ENCODE peak calls at places on chromosomes 3 and 15, in nine cellular contexts. O is body of pancreas; R is cardiac muscle cell; G is foreskin keratinocyte; E is MM.1S; W is H1; S is adrenal gland; F is CD4-positive, alpha-beta T cell; L is A549. N is an unnamed sample.

GRCh38 chr15:25905140-25905539 is 42.0 kb upstream of the ATP10A start:
- DNase-seq in O (no peak), R (no peak), G (no peak), E (no peak), W (no peak), S (peak; percentile 54), F (no peak), L (peak; percentile 28), N (no peak)

GRCh38 chr3:130093741-130094391 is 12.2 kb downstream of the ALG1L2 start:
- DNase-seq in O (no peak), R (no peak), G (no peak), E (peak; percentile 46), W (no peak), S (no peak), F (no peak), L (no peak), N (no peak)

GRCh38 chr15:57662802-57663201 is 43.7 kb upstream of the POLR2M start:
- DNase-seq in O (peak; percentile 40), R (peak; percentile 24), G (no peak), E (no peak), W (no peak), S (no peak), F (no peak), L (no peak), N (no peak)

GRCh38 chr3:136055491-136055890 is 90.0 kb downstream of the PPP2R3A start:
- DNase-seq in O (no peak), R (no peak), G (no peak), E (no peak), W (no peak), S (no peak), F (no peak), L (no peak), N (no peak)

GRCh38 chr3:193997228-193998192 is 138.4 kb upstream of the HES1 start:
- DNase-seq in O (no peak), R (peak; percentile 70), G (no peak), E (no peak), W (no peak), S (no peak), F (no peak), L (no peak), N (peak; percentile 48)

GRCh38 chr3:133460809-133461208 is 61.0 kb downstream of the BFSP2 start:
- DNase-seq in O (no peak), R (no peak), G (peak; percentile 52), E (peak; percentile 80), W (no peak), S (no peak), F (no peak), L (no peak), N (no peak)

GRCh38 chr3:135329479-135329878 is 534.4 kb downstream of the EPHB1 start:
- DNase-seq in O (peak; percentile 13), R (no peak), G (no peak), E (no peak), W (no peak), S (no peak), F (no peak), L (no peak), N (peak; percentile 20)

GRCh38 chr15:57302640-57303257 is 73.6 kb upstream of the CGNL1 start:
- DNase-seq in O (no peak), R (no peak), G (no peak), E (no peak), W (no peak), S (no peak), F (no peak), L (no peak), N (no peak)

GRCh38 chr3:39812537-39812936 is 3.1 kb downstream of the MYRIP start:
- DNase-seq in O (peak; percentile 41), R (no peak), G (no peak), E (peak; percentile 13), W (no peak), S (no peak), F (no peak), L (no peak), N (no peak)

GRCh38 chr15:96340611-96341464 is 10.3 kb downstream of the NR2F2 start:
- DNase-seq in O (no peak), R (peak; percentile 73), G (no peak), E (peak; percentile 24), W (no peak), S (peak; percentile 57), F (no peak), L (peak; percentile 73), N (no peak)

GRCh38 chr3:174094671-174095070 is 697.1 kb downstream of the NLGN1 start:
- DNase-seq in O (no peak), R (peak; percentile 10), G (no peak), E (no peak), W (no peak), S (no peak), F (no peak), L (no peak), N (no peak)

GRCh38 chr3:87002346-87002745 is 11.4 kb upstream of the VGLL3 start:
- DNase-seq in O (no peak), R (no peak), G (no peak), E (no peak), W (no peak), S (no peak), F (no peak), L (no peak), N (no peak)

GRCh38 chr3:27625848-27626247 is 96.3 kb downstream of the EOMES start:
- DNase-seq in O (no peak), R (no peak), G (no peak), E (no peak), W (no peak), S (no peak), F (no peak), L (no peak), N (no peak)

GRCh38 chr3:24495334-24495994 is 814 bp upstream of the THRB start:
- DNase-seq in O (peak; percentile 74), R (peak; percentile 56), G (no peak), E (no peak), W (no peak), S (peak; percentile 74), F (no peak), L (peak; percentile 61), N (peak; percentile 42)

GRCh38 chr3:24493951-24494615 is 567 bp downstream of the THRB start:
- DNase-seq in O (peak; percentile 77), R (peak; percentile 51), G (no peak), E (no peak), W (no peak), S (peak; percentile 86), F (no peak), L (peak; percentile 37), N (peak; percentile 84)

GRCh38 chr3:24492971-24493551 is 1.6 kb downstream of the THRB start:
- DNase-seq in O (no peak), R (no peak), G (no peak), E (no peak), W (no peak), S (no peak), F (no peak), L (no peak), N (no peak)

GRCh38 chr3:24496529-24497482 is 2.2 kb upstream of the THRB start:
- DNase-seq in O (peak; percentile 87), R (peak; percentile 56), G (no peak), E (peak; percentile 41), W (no peak), S (peak; percentile 71), F (no peak), L (peak; percentile 80), N (peak; percentile 76)

DNA sequence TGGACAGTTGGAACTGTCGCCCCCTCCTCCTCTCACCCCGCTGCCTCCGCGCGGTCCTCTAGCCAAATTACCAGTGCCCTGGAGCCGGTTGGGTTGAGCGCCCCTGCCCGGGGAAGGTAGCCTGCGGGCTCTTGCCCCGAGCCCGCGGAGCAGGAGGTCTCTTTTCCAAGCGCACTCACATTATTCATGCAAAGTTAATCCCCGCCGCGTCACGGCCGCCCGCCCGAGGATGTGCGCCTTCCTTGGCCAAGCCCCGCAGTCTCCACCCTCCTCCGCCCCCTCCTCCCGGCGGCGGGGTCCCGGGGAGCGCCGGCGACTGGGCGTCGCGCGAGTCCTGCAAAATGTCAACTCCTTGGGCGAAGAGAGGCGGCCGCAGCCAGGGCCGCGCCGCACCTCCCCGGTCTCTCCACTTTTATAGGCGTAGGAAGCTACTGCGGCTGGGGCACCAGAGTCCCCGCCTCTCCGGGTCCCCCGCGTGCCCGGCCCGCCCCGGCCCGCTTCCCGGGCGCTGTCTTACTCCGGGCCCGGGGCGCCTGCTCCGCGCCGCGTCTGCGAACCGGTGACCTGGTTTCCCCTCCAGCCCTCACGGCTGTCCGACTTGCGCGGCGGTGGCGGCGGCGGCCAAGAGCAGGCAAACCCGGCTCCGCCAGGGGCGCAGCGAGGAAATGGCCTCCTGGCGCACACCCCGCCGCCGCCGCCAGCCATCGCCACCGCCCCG is at the start of gene THRB:
- DNase-seq in O (peak; percentile 75), R (peak; percentile 75), G (no peak), E (peak; percentile 60), W (no peak), S (peak; percentile 82), F (no peak), L (peak; percentile 70), N (peak; percentile 77)
- TF ChIP-seq CTCF in O (peak; percentile 11), R (peak; percentile 29), G (peak; percentile 59), E (peak; percentile 27), W (peak; percentile 25), S (no peak), F (no peak), L (peak; percentile 22), N (peak; percentile 31)

GRCh38 chr15:39719109-39719508 is 63.5 kb downstream of the FSIP1 start:
- DNase-seq in O (no peak), R (no peak), G (no peak), E (no peak), W (no peak), S (no peak), F (no peak), L (no peak), N (no peak)
- H3K27ac ChIP-seq in O (no peak overlapping the region), R (no peak overlapping the region), G (no peak overlapping the region), E (no peak overlapping the region), W (no peak overlapping the region), S (no peak overlapping the region), F (no peak overlapping the region), L (no peak overlapping the region), N (no peak overlapping the region)

GRCh38 chr3:152073267-152073666 is 195.5 kb upstream of the MBNL1 start:
- DNase-seq in O (no peak), R (no peak), G (no peak), E (no peak), W (no peak), S (no peak), F (no peak), L (no peak), N (no peak)
- TF ChIP-seq CTCF in O (no peak), R (peak; percentile 13), G (peak; percentile 47), E (no peak), W (no peak), S (no peak), F (no peak), L (no peak), N (peak; percentile 42)

DNA sequence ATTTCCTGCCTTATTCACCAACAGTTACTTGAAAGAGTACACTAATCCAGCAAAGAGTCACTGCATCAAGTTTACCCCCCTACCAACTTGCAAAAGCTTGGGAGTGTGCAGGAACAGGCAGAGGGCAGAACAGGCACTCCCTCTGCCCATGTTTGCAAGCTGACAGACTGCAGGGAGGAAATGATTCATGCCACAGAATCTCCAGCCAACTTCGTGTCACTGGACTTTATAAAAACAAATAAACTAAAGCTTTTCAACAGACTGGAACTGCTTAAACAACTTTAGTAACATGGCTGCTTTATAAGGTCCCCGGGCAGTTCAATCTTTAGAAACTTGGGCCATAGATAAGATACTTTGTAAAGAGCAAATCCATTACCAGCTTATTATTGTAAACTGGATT is 129.5 kb downstream of the THRB start:
- DNase-seq in O (peak; percentile 84), R (no peak), G (peak; percentile 72), E (no peak), W (no peak), S (peak; percentile 68), F (no peak), L (peak; percentile 84), N (no peak)
- H3K27ac ChIP-seq in O (peak overlapping the region; percentile 72), R (no peak overlapping the region), G (no peak overlapping the region), E (no peak overlapping the region), W (no peak overlapping the region), S (no peak overlapping the region), F (no peak overlapping the region), L (peak overlapping the region; percentile 48), N (no peak overlapping the region)

GRCh38 chr15:45703670-45704328 is 69.0 kb downstream of the SQOR start:
- DNase-seq in O (no peak), R (no peak), G (no peak), E (no peak), W (no peak), S (no peak), F (no peak), L (no peak), N (no peak)
- TF ChIP-seq CTCF in O (no peak), R (peak; percentile 13), G (no peak), E (peak; percentile 8), W (peak; percentile 75), S (no peak), F (no peak), L (no peak), N (no peak)